ENCODE peak calls at places on chromosome 20, in nine cellular contexts. S is adipocyte; E is activated CD4-positive, alpha-beta T cell treated with anti-CD3 and anti-CD28 coated beads, Interleukin-2, amount 50 U/mL, for 24 hours; J is NCI-H748 treated with DMSO at 0.1 percent for 48 hours; Y is mammary epithelial cell; G is D341Med; C is MV-4-11; X is endothelial cell; U is retina. T is an unnamed sample.

GRCh38 chr20:35883778-35884540 is 70.3 kb downstream of the SCAND1 start:
- DNase-seq in S (peak; percentile 96), E (peak; percentile 43), J (no peak), Y (peak; percentile 100), G (peak; percentile 87), C (peak; percentile 34), X (peak; percentile 59), U (peak; percentile 56), T (peak; percentile 43)

GRCh38 chr20:49399329-49399728 is 83.1 kb downstream of the KCNB1 start:
- DNase-seq in S (peak; percentile 45), E (no peak), J (no peak), Y (no peak), G (no peak), C (no peak), X (no peak), U (no peak), T (no peak)

GRCh38 chr20:21665687-21666446 is 39.6 kb upstream of the PAX1 start:
- DNase-seq in S (no peak), E (no peak), J (no peak), Y (peak; percentile 61), G (no peak), C (no peak), X (no peak), U (no peak), T (no peak)

GRCh38 chr20:33667245-33668086 is 723 bp downstream of the ACTL10 start:
- DNase-seq in S (peak; percentile 63), E (no peak), J (peak; percentile 50), Y (peak; percentile 40), G (peak; percentile 27), C (peak; percentile 57), X (no peak), U (peak; percentile 93), T (no peak)

GRCh38 chr20:36270744-36271638 is 34.7 kb downstream of the AAR2 start:
- DNase-seq in S (no peak), E (no peak), J (no peak), Y (no peak), G (peak; percentile 21), C (no peak), X (peak; percentile 40), U (no peak), T (no peak)

GRCh38 chr20:24662756-24663399 is 193.4 kb downstream of the SYNDIG1 start:
- DNase-seq in S (peak; percentile 45), E (no peak), J (no peak), Y (no peak), G (no peak), C (no peak), X (no peak), U (no peak), T (no peak)

GRCh38 chr20:49313271-49313670 is 35.4 kb upstream of the ZNFX1 start:
- DNase-seq in S (no peak), E (no peak), J (no peak), Y (no peak), G (no peak), C (no peak), X (no peak), U (peak; percentile 50), T (no peak)

GRCh38 chr20:19986419-19986818 is 30.7 kb upstream of the NAA20 start:
- DNase-seq in S (no peak), E (no peak), J (no peak), Y (peak; percentile 61), G (no peak), C (peak; percentile 31), X (no peak), U (no peak), T (no peak)

GRCh38 chr20:6501061-6501460 is 266.4 kb upstream of the BMP2 start:
- DNase-seq in S (no peak), E (no peak), J (no peak), Y (peak; percentile 94), G (no peak), C (peak; percentile 10), X (no peak), U (no peak), T (no peak)

GRCh38 chr20:48797850-48798747 is 29.7 kb downstream of the PREX1 start:
- DNase-seq in S (no peak), E (no peak), J (no peak), Y (no peak), G (no peak), C (no peak), X (no peak), U (no peak), T (no peak)

GRCh38 chr20:10949930-10950783 is 276.4 kb upstream of the JAG1 start:
- DNase-seq in S (no peak), E (no peak), J (no peak), Y (no peak), G (no peak), C (no peak), X (no peak), U (no peak), T (no peak)

GRCh38 chr20:15656124-15656523 is 917.1 kb downstream of the KIF16B start:
- DNase-seq in S (peak; percentile 49), E (no peak), J (no peak), Y (no peak), G (no peak), C (no peak), X (no peak), U (no peak), T (no peak)

GRCh38 chr20:23222531-23223200 is 127.9 kb upstream of the NXT1 start:
- DNase-seq in S (no peak), E (no peak), J (no peak), Y (no peak), G (no peak), C (no peak), X (no peak), U (no peak), T (no peak)

GRCh38 chr20:50592282-50593004 is 82.3 kb downstream of the PTPN1 start:
- DNase-seq in S (no peak), E (no peak), J (no peak), Y (no peak), G (no peak), C (no peak), X (no peak), U (no peak), T (no peak)

GRCh38 chr20:9608639-9609440 is 94.5 kb downstream of the LAMP5 start:
- DNase-seq in S (no peak), E (no peak), J (no peak), Y (no peak), G (no peak), C (no peak), X (no peak), U (peak; percentile 24), T (no peak)

GRCh38 chr20:36218380-36219064 is 17.8 kb upstream of the AAR2 start:
- DNase-seq in S (no peak), E (no peak), J (no peak), Y (no peak), G (no peak), C (no peak), X (no peak), U (no peak), T (no peak)

GRCh38 chr20:63495771-63496403 is 3.0 kb downstream of the EEF1A2 start:
- DNase-seq in S (peak; percentile 87), E (peak; percentile 59), J (no peak), Y (peak; percentile 35), G (peak; percentile 88), C (peak; percentile 29), X (peak; percentile 82), U (peak; percentile 90), T (no peak)

GRCh38 chr20:32484221-32485125 is 100.7 kb downstream of the NOL4L start:
- DNase-seq in S (peak; percentile 75), E (no peak), J (peak; percentile 53), Y (no peak), G (peak; percentile 73), C (no peak), X (peak; percentile 65), U (peak; percentile 89), T (peak; percentile 68)

GRCh38 chr20:44028868-44029847 is 114.5 kb downstream of the TOX2 start:
- DNase-seq in S (no peak), E (peak; percentile 17), J (no peak), Y (no peak), G (no peak), C (no peak), X (no peak), U (no peak), T (no peak)

GRCh38 chr20:52539891-52540290 is 348.3 kb upstream of the ZFP64 start:
- DNase-seq in S (no peak), E (no peak), J (no peak), Y (no peak), G (no peak), C (no peak), X (no peak), U (no peak), T (no peak)

GRCh38 chr20:4217349-4217761 is 202.0 kb upstream of the RNF24 start:
- DNase-seq in S (no peak), E (no peak), J (no peak), Y (peak; percentile 31), G (no peak), C (no peak), X (no peak), U (no peak), T (no peak)

GRCh38 chr20:504632-505075 is 38.9 kb downstream of the CSNK2A1 start:
- DNase-seq in S (no peak), E (no peak), J (no peak), Y (peak; percentile 50), G (no peak), C (no peak), X (no peak), U (no peak), T (no peak)

GRCh38 chr20:11305406-11305805 is 612.3 kb upstream of the BTBD3 start:
- DNase-seq in S (no peak), E (no peak), J (no peak), Y (peak; percentile 93), G (no peak), C (no peak), X (no peak), U (no peak), T (no peak)

GRCh38 chr20:21102691-21103311 is 3.4 kb downstream of the LINC00237 start:
- DNase-seq in S (peak; percentile 22), E (no peak), J (no peak), Y (peak; percentile 35), G (peak; percentile 58), C (peak; percentile 48), X (peak; percentile 44), U (peak; percentile 78), T (no peak)

GRCh38 chr20:19888269-19888669 is 128.9 kb upstream of the NAA20 start:
- DNase-seq in S (no peak), E (no peak), J (no peak), Y (no peak), G (no peak), C (no peak), X (no peak), U (peak; percentile 48), T (no peak)

T was measured in H1.